ENCODE peak calls at places on chromosomes 4 and X, in four cellular contexts. S is activated CD4-positive, alpha-beta memory T cell treated with anti-CD3 and anti-CD28 coated beads, Interleukin-2, amount 10 ng/mL, durations not matched to agents 7 days and 5 days; O is islet precursor cell; T is D341Med. N is an unnamed sample.

GRCh38 chrX:49155243-49155899 is 7.2 kb upstream of the MAGIX start:
- DNase-seq in S (peak), O (no peak), T (peak), N (peak)

GRCh38 chr4:128287159-128287870 is at the start of gene PGRMC2:
- DNase-seq in S (no peak), T (peak), O (peak), N (no peak)

GRCh38 chr4:60744767-60745166 is 455.4 kb upstream of the ADGRL3 start:
- DNase-seq in T (no peak), O (no peak), S (no peak), N (no peak)

GRCh38 chrX:119015407-119016242 is 41.2 kb downstream of the LONRF3 start:
- DNase-seq in O (peak), S (no peak), T (no peak), N (no peak)

GRCh38 chr4:77385124-77385969 is 220.3 kb upstream of the CXCL13 start:
- DNase-seq in T (peak), S (peak), O (peak), N (peak)

GRCh38 chr4:1614854-1615595 is 69.1 kb downstream of the FAM53A start:
- DNase-seq in T (no peak), O (no peak), S (no peak), N (no peak)

GRCh38 chrX:1427756-1428155 is 25.0 kb downstream of the ASMTL start:
- DNase-seq in T (peak), O (no peak), S (no peak), N (no peak)

GRCh38 chr4:111959202-111959601 is 186.1 kb upstream of the FAM241A start:
- DNase-seq in S (no peak), T (no peak), O (peak), N (no peak)

GRCh38 chrX:72498782-72499181 is 73.9 kb downstream of the HDAC8 start:
- DNase-seq in T (no peak), O (no peak), S (no peak), N (no peak)

GRCh38 chr4:26140150-26140898 is 180.5 kb upstream of the RBPJ start:
- DNase-seq in T (no peak), O (no peak), S (no peak), N (no peak)

GRCh38 chrX:113741744-113742143 is 842.1 kb upstream of the HTR2C start:
- DNase-seq in O (peak), T (peak), S (no peak), N (peak)

GRCh38 chrX:17161991-17162390 is 213.0 kb upstream of the NHS start:
- DNase-seq in S (no peak), T (no peak), O (no peak), N (no peak)

GRCh38 chr4:86661006-86661405 is 66.9 kb downstream of the PTPN13 start:
- DNase-seq in T (no peak), S (no peak), O (no peak), N (no peak)

GRCh38 chrX:139815771-139816170 is 107.8 kb upstream of the MCF2 start:
- DNase-seq in S (no peak), O (no peak), T (no peak), N (no peak)

GRCh38 chr4:7806080-7806630 is 133.5 kb downstream of the AFAP1 start:
- DNase-seq in S (no peak), O (peak), T (no peak), N (no peak)

GRCh38 chr4:185682236-185682635 is 129.8 kb downstream of the SORBS2 start:
- DNase-seq in O (no peak), S (no peak), T (no peak), N (no peak)

GRCh38 chrX:69876221-69876620 is 173.5 kb downstream of the AWAT2 start:
- DNase-seq in S (no peak), O (no peak), T (no peak), N (no peak)

GRCh38 chr4:105140684-105141490 is 5.8 kb upstream of the TET2 start:
- DNase-seq in T (peak), O (no peak), S (peak), N (no peak)

GRCh38 chr4:81807927-81808672 is 336.4 kb upstream of the RASGEF1B start:
- DNase-seq in T (no peak), S (no peak), O (no peak), N (no peak)

GRCh38 chr4:168589154-168589553 is 92.3 kb downstream of the PALLD start:
- DNase-seq in O (peak), S (no peak), T (no peak), N (no peak)

GRCh38 chr4:2226261-2226660 is 15.7 kb downstream of the HAUS3 start:
- DNase-seq in O (no peak), T (no peak), S (no peak), N (no peak)

N was measured in NT2/D1.